ENCODE peak calls at places on chromosomes 13 and 19, in four cellular contexts. Q is right cardiac atrium, E is fibroblast of lung, S is heart left ventricle. A is an unnamed sample.

GRCh38 chr13:75226755-75227435 is 255.1 kb downstream of the TBC1D4 start:
- DNase-seq in S (no peak), E (peak; percentile 88), Q (no peak), A (peak; percentile 75)

GRCh38 chr13:35694549-35695233 is 218.2 kb upstream of the MAB21L1 start:
- DNase-seq in S (no peak), E (no peak), Q (no peak), A (no peak)

GRCh38 chr13:106133025-106133424 is 402.4 kb downstream of the EFNB2 start:
- DNase-seq in E (peak; percentile 75), Q (no peak), S (no peak), A (peak; percentile 47)

GRCh38 chr13:74575729-74576125 is 441.5 kb upstream of the KLF12 start:
- DNase-seq in S (peak; percentile 93), E (peak; percentile 68), Q (peak; percentile 97), A (peak; percentile 14)

GRCh38 chr19:40190891-40191835 is at the start of gene MAP3K10:
- DNase-seq in S (peak; percentile 81), E (peak; percentile 61), Q (peak; percentile 90), A (peak; percentile 31)

GRCh38 chr13:21079761-21080730 is 18.7 kb upstream of the LATS2 start:
- DNase-seq in E (peak; percentile 79), S (peak; percentile 33), Q (no peak), A (no peak)

GRCh38 chr13:100128838-100129237 is 39.9 kb downstream of the PCCA start:
- DNase-seq in Q (no peak), E (no peak), S (no peak), A (no peak)

GRCh38 chr13:112893570-112894422 is 75.2 kb upstream of the MCF2L start:
- DNase-seq in S (no peak), E (peak; percentile 23), Q (peak; percentile 71), A (no peak)

GRCh38 chr13:40069173-40070044 is 413.9 kb downstream of the COG6 start:
- DNase-seq in S (peak; percentile 77), E (peak; percentile 81), Q (peak; percentile 87), A (peak; percentile 70)

GRCh38 chr13:44108345-44108858 is 228.7 kb downstream of the LACC1 start:
- DNase-seq in Q (peak; percentile 58), S (peak; percentile 25), E (no peak), A (no peak)

GRCh38 chr13:74045583-74045982 is 88.6 kb downstream of the KLF12 start:
- DNase-seq in Q (peak; percentile 36), E (no peak), S (no peak), A (no peak)

GRCh38 chr19:10670187-10670586 is 16.0 kb downstream of the ILF3 start:
- DNase-seq in S (no peak), Q (no peak), E (no peak), A (peak; percentile 49)

GRCh38 chr19:5489511-5489910 is 34.3 kb downstream of the ZNRF4 start:
- DNase-seq in Q (no peak), S (no peak), E (no peak), A (no peak)

GRCh38 chr19:49335071-49335783 is at the start of gene CD37:
- DNase-seq in S (no peak), E (no peak), Q (no peak), A (no peak)

GRCh38 chr13:19782049-19782726 is 557 bp downstream of the PSPC1 start:
- DNase-seq in E (peak; percentile 57), Q (peak; percentile 83), S (peak; percentile 41), A (no peak)

GRCh38 chr19:3014135-3014534 is 14.9 kb downstream of the TLE2 start:
- DNase-seq in E (no peak), Q (no peak), S (no peak), A (no peak)

GRCh38 chr13:106490887-106491321 is 44.6 kb downstream of the EFNB2 start:
- DNase-seq in E (no peak), Q (no peak), S (no peak), A (no peak)

GRCh38 chr19:35773020-35773809 is 2.1 kb upstream of the ARHGAP33 start:
- DNase-seq in E (peak; percentile 42), S (no peak), Q (no peak), A (no peak)

GRCh38 chr13:29594310-29594709 is 1.2 kb downstream of the SLC7A1 start:
- DNase-seq in E (peak; percentile 78), Q (no peak), S (no peak), A (peak; percentile 42)

GRCh38 chr19:1067341-1068103 is 555 bp downstream of the ARHGAP45 start:
- DNase-seq in E (no peak), Q (peak; percentile 61), S (no peak), A (no peak)

GRCh38 chr13:61664821-61665705 is 249.4 kb upstream of the PCDH20 start:
- DNase-seq in S (no peak), E (no peak), Q (no peak), A (no peak)

GRCh38 chr19:4360641-4361151 is 17.3 kb downstream of the MPND start:
- DNase-seq in Q (peak; percentile 57), S (no peak), E (peak; percentile 63), A (no peak)

GRCh38 chr13:31485651-31486051 is 253.7 kb upstream of the RXFP2 start:
- DNase-seq in S (no peak), Q (no peak), E (peak; percentile 20), A (no peak)

GRCh38 chr19:3708207-3708931 is at the start of gene TJP3:
- DNase-seq in Q (peak; percentile 60), S (no peak), E (no peak), A (no peak)

GRCh38 chr13:22235285-22235949 is 564.5 kb downstream of the FGF9 start:
- DNase-seq in E (no peak), Q (no peak), S (no peak), A (no peak)

A was measured in fibroblast of the conjunctiva.